ENCODE peak calls at places on chromosomes 11 and 22, in four cellular contexts. W is K562, O is astrocyte of the cerebellum, G is AG09319. P is an unnamed sample.

GRCh38 chr11:112830255-112830654 is 131.0 kb upstream of the NCAM1 start:
- DNase-seq in W (no peak), O (no peak), G (no peak), P (no peak)

GRCh38 chr11:10450451-10451398 is 4.3 kb upstream of the AMPD3 start:
- DNase-seq in G (no peak), O (no peak), W (no peak), P (peak; percentile 73)

GRCh38 chr22:38264322-38264843 is 8.4 kb downstream of the TMEM184B start:
- DNase-seq in W (no peak), O (no peak), G (no peak), P (no peak)

GRCh38 chr11:2929880-2930704 is 872 bp upstream of the PHLDA2 start:
- DNase-seq in W (peak; percentile 74), O (no peak), G (no peak), P (no peak)

GRCh38 chr11:124740277-124740882 is 638 bp downstream of the NRGN start:
- DNase-seq in O (no peak), G (no peak), W (peak; percentile 45), P (no peak)

GRCh38 chr11:13883042-13883441 is 79.5 kb upstream of the SPON1 start:
- DNase-seq in W (no peak), O (no peak), G (no peak), P (no peak)

GRCh38 chr11:47412152-47412746 is 3.9 kb downstream of the SLC39A13 start:
- DNase-seq in W (peak; percentile 55), G (no peak), O (no peak), P (no peak)

GRCh38 chr11:36132940-36133339 is 156.3 kb downstream of the COMMD9 start:
- DNase-seq in G (no peak), O (no peak), W (no peak), P (no peak)

GRCh38 chr22:30435674-30436126 is 10.1 kb downstream of the MTFP1 start:
- DNase-seq in W (peak; percentile 25), G (no peak), O (no peak), P (no peak)

GRCh38 chr22:18121436-18122253 is 11.0 kb downstream of the TUBA8 start:
- DNase-seq in W (no peak), G (no peak), O (no peak), P (no peak)

GRCh38 chr11:77886401-77886800 is 65.5 kb downstream of the AAMDC start:
- DNase-seq in W (no peak), G (no peak), O (no peak), P (no peak)

GRCh38 chr22:26732284-26732683 is 74.9 kb downstream of the MIAT start:
- DNase-seq in G (no peak), O (no peak), W (no peak), P (no peak)

GRCh38 chr22:29871684-29872083 is 11.3 kb upstream of the MTMR3 start:
- DNase-seq in G (no peak), O (no peak), W (no peak), P (peak; percentile 27)

GRCh38 chr11:110901441-110901840 is 189.2 kb upstream of the ARHGAP20 start:
- DNase-seq in G (no peak), O (no peak), W (no peak), P (no peak)
- TF ChIP-seq CTCF in G (no peak), O (no peak), W (no peak), P (no peak)

GRCh38 chr11:46208803-46209202 is 68.7 kb upstream of the CREB3L1 start:
- DNase-seq in G (no peak), O (no peak), W (no peak), P (no peak)
- TF ChIP-seq CTCF in G (no peak), O (no peak), W (no peak), P (no peak)

DNA sequence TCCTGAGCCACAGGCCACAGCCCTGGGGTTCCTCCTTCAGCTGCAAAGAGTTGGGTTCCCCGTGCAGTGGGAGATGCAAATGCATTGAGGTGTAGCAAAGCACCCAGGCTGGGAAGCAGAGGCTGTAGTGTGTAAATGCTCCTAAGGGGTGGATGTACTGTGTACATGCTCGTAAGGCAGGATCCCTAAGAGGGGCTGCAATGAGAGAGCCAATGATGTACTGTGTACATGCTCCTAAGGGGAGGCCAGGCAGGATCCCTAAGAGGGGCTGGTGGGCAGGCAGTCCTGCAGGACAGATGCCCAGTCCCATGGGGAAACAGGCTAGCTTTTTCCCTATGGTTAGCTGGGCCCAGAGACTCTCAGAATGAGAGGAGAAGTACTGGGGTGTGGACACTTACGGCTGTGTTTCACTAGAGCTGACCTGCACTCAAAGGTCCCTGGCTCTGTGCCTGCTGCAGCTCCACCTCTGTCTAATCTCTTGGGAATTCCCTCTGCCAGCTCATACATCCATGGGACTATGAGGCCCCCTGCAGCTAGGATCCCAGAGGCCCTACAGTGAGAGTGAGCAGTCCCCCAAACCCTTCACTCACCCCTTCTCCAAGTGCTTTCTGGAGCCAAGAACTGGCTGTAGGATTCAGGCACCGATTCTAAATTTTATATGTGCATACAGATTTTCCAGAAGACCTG is 261.9 kb upstream of the LUZP2 start:
- DNase-seq in O (no peak), W (no peak), G (no peak), P (no peak)
- TF ChIP-seq CTCF in O (no peak), W (no peak), G (no peak), P (no peak)

GRCh38 chr11:20034941-20035340 is 125.3 kb downstream of the DBX1 start:
- DNase-seq in G (no peak), O (no peak), W (no peak), P (no peak)

GRCh38 chr11:20035375-20035700 is 124.9 kb downstream of the DBX1 start:
- DNase-seq in W (no peak), G (no peak), O (no peak), P (no peak)

GRCh38 chr11:20032577-20033265 is 127.6 kb downstream of the DBX1 start:
- DNase-seq in O (no peak), G (no peak), W (no peak), P (no peak)

GRCh38 chr11:20032127-20032526 is 128.1 kb downstream of the DBX1 start:
- DNase-seq in W (no peak), G (no peak), O (no peak), P (no peak)

GRCh38 chr11:20033806-20034205 is 126.5 kb downstream of the DBX1 start:
- DNase-seq in G (no peak), O (no peak), W (no peak), P (no peak)
- TF ChIP-seq CTCF in G (no peak), O (no peak), W (no peak), P (peak; percentile 24)

P was measured in mesothelial cell of epicardium.